ENCODE peak calls at places on chromosomes 2 and 18, in ten cellular contexts. One of them, this sample, is unnamed.

GRCh38 chr2:140601801-140602200 is 1529.0 kb downstream of the LRP1B start:
- DNase-seq in HFF-Myc: no peak
- DNase-seq in SIG-M5: no peak
- DNase-seq in GM04503: no peak
- DNase-seq in endothelial cell: no peak
- DNase-seq in CD4-positive, CD25-positive, alpha-beta regulatory T cell: no peak
- DNase-seq in non-pigmented ciliary epithelial cell: no peak
- DNase-seq in NCI-H1105 treated with DMSO at 0.1 percent for 48 hours: no peak
- DNase-seq in activated CD8-positive, alpha-beta memory T cell treated with anti-CD3 and anti-CD28 coated beads, Interleukin-2, amount 50 U/mL, for 48 hours: no peak
- DNase-seq in sigmoid colon: no peak
- DNase-seq in this sample: no peak

GRCh38 chr2:2184549-2185249 is 146.4 kb downstream of the MYT1L start:
- DNase-seq in HFF-Myc: no peak
- DNase-seq in SIG-M5: no peak
- DNase-seq in GM04503: no peak
- DNase-seq in endothelial cell: no peak
- DNase-seq in CD4-positive, CD25-positive, alpha-beta regulatory T cell: no peak
- DNase-seq in non-pigmented ciliary epithelial cell: no peak
- DNase-seq in NCI-H1105 treated with DMSO at 0.1 percent for 48 hours: no peak
- DNase-seq in activated CD8-positive, alpha-beta memory T cell treated with anti-CD3 and anti-CD28 coated beads, Interleukin-2, amount 50 U/mL, for 48 hours: no peak
- DNase-seq in sigmoid colon: no peak
- DNase-seq in this sample: no peak

GRCh38 chr2:10909050-10909995 is 2.4 kb upstream of the KCNF1 start:
- DNase-seq in HFF-Myc: no peak
- DNase-seq in SIG-M5: no peak
- DNase-seq in GM04503: no peak
- DNase-seq in endothelial cell: peak; percentile 70
- DNase-seq in CD4-positive, CD25-positive, alpha-beta regulatory T cell: no peak
- DNase-seq in non-pigmented ciliary epithelial cell: no peak
- DNase-seq in NCI-H1105 treated with DMSO at 0.1 percent for 48 hours: no peak
- DNase-seq in activated CD8-positive, alpha-beta memory T cell treated with anti-CD3 and anti-CD28 coated beads, Interleukin-2, amount 50 U/mL, for 48 hours: no peak
- DNase-seq in sigmoid colon: peak; percentile 54
- DNase-seq in this sample: no peak

GRCh38 chr18:57533901-57534300 is 52.6 kb downstream of the FECH start:
- DNase-seq in HFF-Myc: no peak
- DNase-seq in SIG-M5: no peak
- DNase-seq in GM04503: no peak
- DNase-seq in endothelial cell: no peak
- DNase-seq in CD4-positive, CD25-positive, alpha-beta regulatory T cell: no peak
- DNase-seq in non-pigmented ciliary epithelial cell: no peak
- DNase-seq in NCI-H1105 treated with DMSO at 0.1 percent for 48 hours: no peak
- DNase-seq in activated CD8-positive, alpha-beta memory T cell treated with anti-CD3 and anti-CD28 coated beads, Interleukin-2, amount 50 U/mL, for 48 hours: no peak
- DNase-seq in sigmoid colon: no peak
- DNase-seq in this sample: no peak

GRCh38 chr2:121256720-121257475 is 28.1 kb downstream of the TFCP2L1 start:
- DNase-seq in HFF-Myc: no peak
- DNase-seq in SIG-M5: no peak
- DNase-seq in GM04503: no peak
- DNase-seq in endothelial cell: no peak
- DNase-seq in CD4-positive, CD25-positive, alpha-beta regulatory T cell: no peak
- DNase-seq in non-pigmented ciliary epithelial cell: no peak
- DNase-seq in NCI-H1105 treated with DMSO at 0.1 percent for 48 hours: no peak
- DNase-seq in activated CD8-positive, alpha-beta memory T cell treated with anti-CD3 and anti-CD28 coated beads, Interleukin-2, amount 50 U/mL, for 48 hours: no peak
- DNase-seq in sigmoid colon: peak; percentile 26
- DNase-seq in this sample: no peak

GRCh38 chr2:72144746-72145657 is 2.7 kb downstream of the CYP26B1 start:
- DNase-seq in HFF-Myc: no peak
- DNase-seq in SIG-M5: no peak
- DNase-seq in GM04503: no peak
- DNase-seq in endothelial cell: peak; percentile 16
- DNase-seq in CD4-positive, CD25-positive, alpha-beta regulatory T cell: no peak
- DNase-seq in non-pigmented ciliary epithelial cell: no peak
- DNase-seq in NCI-H1105 treated with DMSO at 0.1 percent for 48 hours: peak; percentile 72
- DNase-seq in activated CD8-positive, alpha-beta memory T cell treated with anti-CD3 and anti-CD28 coated beads, Interleukin-2, amount 50 U/mL, for 48 hours: peak; percentile 53
- DNase-seq in sigmoid colon: peak; percentile 76
- DNase-seq in this sample: no peak

GRCh38 chr18:8780227-8780626 is 74.9 kb downstream of the MTCL1 start:
- DNase-seq in HFF-Myc: no peak
- DNase-seq in SIG-M5: no peak
- DNase-seq in GM04503: no peak
- DNase-seq in endothelial cell: no peak
- DNase-seq in CD4-positive, CD25-positive, alpha-beta regulatory T cell: no peak
- DNase-seq in non-pigmented ciliary epithelial cell: no peak
- DNase-seq in NCI-H1105 treated with DMSO at 0.1 percent for 48 hours: no peak
- DNase-seq in activated CD8-positive, alpha-beta memory T cell treated with anti-CD3 and anti-CD28 coated beads, Interleukin-2, amount 50 U/mL, for 48 hours: no peak
- DNase-seq in sigmoid colon: no peak
- DNase-seq in this sample: no peak

GRCh38 chr2:54728669-54729120 is 5.2 kb downstream of the EML6 start:
- DNase-seq in HFF-Myc: peak; percentile 51
- DNase-seq in SIG-M5: no peak
- DNase-seq in GM04503: peak; percentile 83
- DNase-seq in endothelial cell: no peak
- DNase-seq in CD4-positive, CD25-positive, alpha-beta regulatory T cell: no peak
- DNase-seq in non-pigmented ciliary epithelial cell: peak; percentile 85
- DNase-seq in NCI-H1105 treated with DMSO at 0.1 percent for 48 hours: no peak
- DNase-seq in activated CD8-positive, alpha-beta memory T cell treated with anti-CD3 and anti-CD28 coated beads, Interleukin-2, amount 50 U/mL, for 48 hours: no peak
- DNase-seq in sigmoid colon: no peak
- DNase-seq in this sample: peak; percentile 27

GRCh38 chr18:58166278-58166844 is 122.3 kb downstream of the NEDD4L start:
- DNase-seq in HFF-Myc: no peak
- DNase-seq in SIG-M5: no peak
- DNase-seq in GM04503: no peak
- DNase-seq in endothelial cell: no peak
- DNase-seq in CD4-positive, CD25-positive, alpha-beta regulatory T cell: no peak
- DNase-seq in non-pigmented ciliary epithelial cell: no peak
- DNase-seq in NCI-H1105 treated with DMSO at 0.1 percent for 48 hours: no peak
- DNase-seq in activated CD8-positive, alpha-beta memory T cell treated with anti-CD3 and anti-CD28 coated beads, Interleukin-2, amount 50 U/mL, for 48 hours: no peak
- DNase-seq in sigmoid colon: no peak
- DNase-seq in this sample: no peak

GRCh38 chr2:237532225-237532624 is 34.1 kb upstream of the PRLH start:
- DNase-seq in HFF-Myc: no peak
- DNase-seq in SIG-M5: no peak
- DNase-seq in GM04503: peak; percentile 11
- DNase-seq in endothelial cell: no peak
- DNase-seq in CD4-positive, CD25-positive, alpha-beta regulatory T cell: no peak
- DNase-seq in non-pigmented ciliary epithelial cell: no peak
- DNase-seq in NCI-H1105 treated with DMSO at 0.1 percent for 48 hours: no peak
- DNase-seq in activated CD8-positive, alpha-beta memory T cell treated with anti-CD3 and anti-CD28 coated beads, Interleukin-2, amount 50 U/mL, for 48 hours: no peak
- DNase-seq in sigmoid colon: no peak
- DNase-seq in this sample: no peak

GRCh38 chr18:36176739-36177138 is 10.6 kb upstream of the MOCOS start:
- DNase-seq in HFF-Myc: no peak
- DNase-seq in SIG-M5: no peak
- DNase-seq in GM04503: peak; percentile 53
- DNase-seq in endothelial cell: no peak
- DNase-seq in CD4-positive, CD25-positive, alpha-beta regulatory T cell: no peak
- DNase-seq in non-pigmented ciliary epithelial cell: no peak
- DNase-seq in NCI-H1105 treated with DMSO at 0.1 percent for 48 hours: no peak
- DNase-seq in activated CD8-positive, alpha-beta memory T cell treated with anti-CD3 and anti-CD28 coated beads, Interleukin-2, amount 50 U/mL, for 48 hours: no peak
- DNase-seq in sigmoid colon: no peak
- DNase-seq in this sample: no peak

GRCh38 chr18:44804033-44804432 is 123.3 kb downstream of the SETBP1 start:
- DNase-seq in HFF-Myc: no peak
- DNase-seq in SIG-M5: no peak
- DNase-seq in GM04503: no peak
- DNase-seq in endothelial cell: no peak
- DNase-seq in CD4-positive, CD25-positive, alpha-beta regulatory T cell: no peak
- DNase-seq in non-pigmented ciliary epithelial cell: no peak
- DNase-seq in NCI-H1105 treated with DMSO at 0.1 percent for 48 hours: no peak
- DNase-seq in activated CD8-positive, alpha-beta memory T cell treated with anti-CD3 and anti-CD28 coated beads, Interleukin-2, amount 50 U/mL, for 48 hours: no peak
- DNase-seq in sigmoid colon: no peak
- DNase-seq in this sample: no peak

GRCh38 chr2:207869784-207870778 is 100.4 kb upstream of the FZD5 start:
- DNase-seq in HFF-Myc: peak; percentile 30
- DNase-seq in SIG-M5: no peak
- DNase-seq in GM04503: peak; percentile 73
- DNase-seq in endothelial cell: no peak
- DNase-seq in CD4-positive, CD25-positive, alpha-beta regulatory T cell: no peak
- DNase-seq in non-pigmented ciliary epithelial cell: peak; percentile 52
- DNase-seq in NCI-H1105 treated with DMSO at 0.1 percent for 48 hours: no peak
- DNase-seq in activated CD8-positive, alpha-beta memory T cell treated with anti-CD3 and anti-CD28 coated beads, Interleukin-2, amount 50 U/mL, for 48 hours: no peak
- DNase-seq in sigmoid colon: no peak
- DNase-seq in this sample: no peak

GRCh38 chr2:178473931-178474330 is 4.5 kb downstream of the FKBP7 start:
- DNase-seq in HFF-Myc: no peak
- DNase-seq in SIG-M5: no peak
- DNase-seq in GM04503: no peak
- DNase-seq in endothelial cell: no peak
- DNase-seq in CD4-positive, CD25-positive, alpha-beta regulatory T cell: no peak
- DNase-seq in non-pigmented ciliary epithelial cell: no peak
- DNase-seq in NCI-H1105 treated with DMSO at 0.1 percent for 48 hours: no peak
- DNase-seq in activated CD8-positive, alpha-beta memory T cell treated with anti-CD3 and anti-CD28 coated beads, Interleukin-2, amount 50 U/mL, for 48 hours: no peak
- DNase-seq in sigmoid colon: no peak
- DNase-seq in this sample: no peak

GRCh38 chr2:127072380-127072779 is 34.6 kb downstream of the BIN1 start:
- DNase-seq in HFF-Myc: no peak
- DNase-seq in SIG-M5: no peak
- DNase-seq in GM04503: no peak
- DNase-seq in endothelial cell: no peak
- DNase-seq in CD4-positive, CD25-positive, alpha-beta regulatory T cell: no peak
- DNase-seq in non-pigmented ciliary epithelial cell: no peak
- DNase-seq in NCI-H1105 treated with DMSO at 0.1 percent for 48 hours: no peak
- DNase-seq in activated CD8-positive, alpha-beta memory T cell treated with anti-CD3 and anti-CD28 coated beads, Interleukin-2, amount 50 U/mL, for 48 hours: no peak
- DNase-seq in sigmoid colon: no peak
- DNase-seq in this sample: no peak

GRCh38 chr2:227473019-227473461 is 1.1 kb downstream of the AGFG1 start:
- DNase-seq in HFF-Myc: peak; percentile 37
- DNase-seq in SIG-M5: no peak
- DNase-seq in GM04503: no peak
- DNase-seq in endothelial cell: no peak
- DNase-seq in CD4-positive, CD25-positive, alpha-beta regulatory T cell: no peak
- DNase-seq in non-pigmented ciliary epithelial cell: no peak
- DNase-seq in NCI-H1105 treated with DMSO at 0.1 percent for 48 hours: peak; percentile 45
- DNase-seq in activated CD8-positive, alpha-beta memory T cell treated with anti-CD3 and anti-CD28 coated beads, Interleukin-2, amount 50 U/mL, for 48 hours: no peak
- DNase-seq in sigmoid colon: no peak
- DNase-seq in this sample: no peak

GRCh38 chr2:793236-793635 is 116.0 kb upstream of the TMEM18 start:
- DNase-seq in HFF-Myc: no peak
- DNase-seq in SIG-M5: no peak
- DNase-seq in GM04503: no peak
- DNase-seq in endothelial cell: no peak
- DNase-seq in CD4-positive, CD25-positive, alpha-beta regulatory T cell: no peak
- DNase-seq in non-pigmented ciliary epithelial cell: no peak
- DNase-seq in NCI-H1105 treated with DMSO at 0.1 percent for 48 hours: no peak
- DNase-seq in activated CD8-positive, alpha-beta memory T cell treated with anti-CD3 and anti-CD28 coated beads, Interleukin-2, amount 50 U/mL, for 48 hours: no peak
- DNase-seq in sigmoid colon: no peak
- DNase-seq in this sample: no peak

GRCh38 chr18:45378933-45379332 is 236.3 kb upstream of the SLC14A2 start:
- DNase-seq in HFF-Myc: no peak
- DNase-seq in SIG-M5: no peak
- DNase-seq in GM04503: no peak
- DNase-seq in endothelial cell: no peak
- DNase-seq in CD4-positive, CD25-positive, alpha-beta regulatory T cell: no peak
- DNase-seq in non-pigmented ciliary epithelial cell: no peak
- DNase-seq in NCI-H1105 treated with DMSO at 0.1 percent for 48 hours: no peak
- DNase-seq in activated CD8-positive, alpha-beta memory T cell treated with anti-CD3 and anti-CD28 coated beads, Interleukin-2, amount 50 U/mL, for 48 hours: no peak
- DNase-seq in sigmoid colon: no peak
- DNase-seq in this sample: no peak

GRCh38 chr2:182426082-182426914 is 538 bp downstream of the PDE1A start:
- DNase-seq in HFF-Myc: no peak
- DNase-seq in SIG-M5: no peak
- DNase-seq in GM04503: no peak
- DNase-seq in endothelial cell: no peak
- DNase-seq in CD4-positive, CD25-positive, alpha-beta regulatory T cell: no peak
- DNase-seq in non-pigmented ciliary epithelial cell: no peak
- DNase-seq in NCI-H1105 treated with DMSO at 0.1 percent for 48 hours: no peak
- DNase-seq in activated CD8-positive, alpha-beta memory T cell treated with anti-CD3 and anti-CD28 coated beads, Interleukin-2, amount 50 U/mL, for 48 hours: no peak
- DNase-seq in sigmoid colon: no peak
- DNase-seq in this sample: no peak

GRCh38 chr18:79634593-79634992 is 45.0 kb upstream of the CTDP1 start:
- DNase-seq in HFF-Myc: no peak
- DNase-seq in SIG-M5: no peak
- DNase-seq in GM04503: no peak
- DNase-seq in endothelial cell: no peak
- DNase-seq in CD4-positive, CD25-positive, alpha-beta regulatory T cell: no peak
- DNase-seq in non-pigmented ciliary epithelial cell: no peak
- DNase-seq in NCI-H1105 treated with DMSO at 0.1 percent for 48 hours: no peak
- DNase-seq in activated CD8-positive, alpha-beta memory T cell treated with anti-CD3 and anti-CD28 coated beads, Interleukin-2, amount 50 U/mL, for 48 hours: peak; percentile 15
- DNase-seq in sigmoid colon: peak; percentile 49
- DNase-seq in this sample: no peak

GRCh38 chr2:74042606-74043005 is 57.9 kb downstream of the TET3 start:
- DNase-seq in HFF-Myc: no peak
- DNase-seq in SIG-M5: no peak
- DNase-seq in GM04503: no peak
- DNase-seq in endothelial cell: no peak
- DNase-seq in CD4-positive, CD25-positive, alpha-beta regulatory T cell: no peak
- DNase-seq in non-pigmented ciliary epithelial cell: no peak
- DNase-seq in NCI-H1105 treated with DMSO at 0.1 percent for 48 hours: no peak
- DNase-seq in activated CD8-positive, alpha-beta memory T cell treated with anti-CD3 and anti-CD28 coated beads, Interleukin-2, amount 50 U/mL, for 48 hours: no peak
- DNase-seq in sigmoid colon: no peak
- DNase-seq in this sample: no peak

GRCh38 chr2:181977661-181978350 is 7.8 kb upstream of the PPP1R1C start:
- DNase-seq in HFF-Myc: no peak
- DNase-seq in SIG-M5: no peak
- DNase-seq in GM04503: peak; percentile 26
- DNase-seq in endothelial cell: no peak
- DNase-seq in CD4-positive, CD25-positive, alpha-beta regulatory T cell: no peak
- DNase-seq in non-pigmented ciliary epithelial cell: no peak
- DNase-seq in NCI-H1105 treated with DMSO at 0.1 percent for 48 hours: no peak
- DNase-seq in activated CD8-positive, alpha-beta memory T cell treated with anti-CD3 and anti-CD28 coated beads, Interleukin-2, amount 50 U/mL, for 48 hours: peak; percentile 55
- DNase-seq in sigmoid colon: no peak
- DNase-seq in this sample: peak; percentile 98

GRCh38 chr2:148754864-148755263 is 110.3 kb downstream of the EPC2 start:
- DNase-seq in HFF-Myc: no peak
- DNase-seq in SIG-M5: no peak
- DNase-seq in GM04503: no peak
- DNase-seq in endothelial cell: no peak
- DNase-seq in CD4-positive, CD25-positive, alpha-beta regulatory T cell: no peak
- DNase-seq in non-pigmented ciliary epithelial cell: no peak
- DNase-seq in NCI-H1105 treated with DMSO at 0.1 percent for 48 hours: no peak
- DNase-seq in activated CD8-positive, alpha-beta memory T cell treated with anti-CD3 and anti-CD28 coated beads, Interleukin-2, amount 50 U/mL, for 48 hours: no peak
- DNase-seq in sigmoid colon: no peak
- DNase-seq in this sample: no peak